ENCODE peak calls at places on chromosomes 1 and 21, in five cellular contexts. B is GM04503; P is activated effector memory CD4-positive, alpha-beta T cell treated with Interleukin-2 at 50 U/mL for 16 hours; G is tibial nerve; W is amniotic stem cell. J is an unnamed sample.

GRCh38 chr1:189524501-189524900 is 953.2 kb downstream of the BRINP3 start:
- DNase-seq in B (no peak), P (no peak), G (no peak), W (no peak), J (no peak)

GRCh38 chr1:86466986-86467385 is 1.7 kb upstream of the CLCA1 start:
- DNase-seq in B (no peak), P (no peak), G (no peak), W (peak), J (no peak)

GRCh38 chr1:24411963-24412362 is 1.6 kb downstream of the STPG1 start:
- DNase-seq in B (no peak), P (no peak), G (no peak), W (no peak), J (no peak)

GRCh38 chr21:28228624-28228995 is 764.1 kb downstream of the LTN1 start:
- DNase-seq in B (no peak), P (no peak), G (no peak), W (no peak), J (no peak)

GRCh38 chr1:209549384-209550001 is 34.0 kb upstream of the CAMK1G start:
- DNase-seq in B (no peak), P (no peak), G (no peak), W (no peak), J (no peak)

GRCh38 chr21:35086357-35086756 is 37.3 kb upstream of the RUNX1 start:
- DNase-seq in B (no peak), P (no peak), G (no peak), W (no peak), J (no peak)

GRCh38 chr1:33762099-33762830 is 101.6 kb upstream of the HMGB4 start:
- DNase-seq in B (peak), P (no peak), G (no peak), W (no peak), J (no peak)

GRCh38 chr1:37474697-37475379 is 458 bp downstream of the ZC3H12A start:
- DNase-seq in B (no peak), P (no peak), G (no peak), W (no peak), J (no peak)

GRCh38 chr1:3463891-3464648 is 9.6 kb downstream of the ARHGEF16 start:
- DNase-seq in B (no peak), P (no peak), G (no peak), W (no peak), J (no peak)

GRCh38 chr1:151980287-151981177 is 13.1 kb downstream of the S100A10 start:
- DNase-seq in B (peak), P (no peak), G (peak), W (no peak), J (peak)

GRCh38 chr21:28822882-28823335 is 169.8 kb downstream of the LTN1 start:
- DNase-seq in B (peak), P (no peak), G (no peak), W (peak), J (no peak)

GRCh38 chr1:168097921-168098528 is 38.7 kb downstream of the GPR161 start:
- DNase-seq in B (no peak), P (no peak), G (no peak), W (no peak), J (no peak)

GRCh38 chr1:14238472-14239059 is 359.9 kb upstream of the KAZN start:
- DNase-seq in B (no peak), P (no peak), G (no peak), W (no peak), J (no peak)